ENCODE peak calls at places on chromosomes 3 and 15, in eight cellular contexts. U, R, X, O, J, P, M and E are unnamed samples.

GRCh38 chr15:78072080-78072892 is 5.2 kb downstream of the TBC1D2B start:
- DNase-seq in R (no peak), J (no peak), P (no peak), U (no peak), M (no peak), X (no peak), O (peak), E (no peak)

GRCh38 chr3:125302932-125303331 is 72.2 kb downstream of the ZNF148 start:
- DNase-seq in R (no peak), P (no peak), U (no peak), J (no peak), X (no peak), M (no peak), O (no peak), E (no peak)

GRCh38 chr15:41671656-41672636 is 11.7 kb downstream of the MGA start:
- DNase-seq in J (no peak), X (no peak), O (no peak), M (no peak), U (no peak), P (no peak), R (no peak), E (no peak)

GRCh38 chr3:42010530-42010929 is 48.6 kb upstream of the ULK4 start:
- DNase-seq in O (no peak), J (no peak), P (no peak), X (no peak), U (no peak), M (no peak), R (no peak), E (no peak)

GRCh38 chr15:34721802-34722795 is 32.7 kb downstream of the GJD2 start:
- DNase-seq in J (no peak), X (peak), P (peak), M (no peak), R (peak), U (no peak), O (peak), E (no peak)

GRCh38 chr15:25600751-25601150 is 161.9 kb upstream of the UBE3A start:
- DNase-seq in U (no peak), R (no peak), P (no peak), O (no peak), J (no peak), X (no peak), M (no peak), E (no peak)

GRCh38 chr3:46693897-46694235 is 387 bp upstream of the ALS2CL start:
- DNase-seq in J (no peak), U (peak), P (no peak), M (peak), X (no peak), R (no peak), O (no peak), E (no peak)

GRCh38 chr3:13085846-13086179 is 12.6 kb upstream of the IQSEC1 start:
- DNase-seq in U (no peak), O (no peak), P (no peak), J (no peak), R (no peak), M (no peak), X (no peak), E (no peak)

GRCh38 chr3:123064506-123064905 is 2.3 kb upstream of the PDIA5 start:
- DNase-seq in O (no peak), R (no peak), J (no peak), P (no peak), M (no peak), U (no peak), X (no peak), E (no peak)

GRCh38 chr3:38511546-38511945 is 15.4 kb downstream of the EXOG start:
- DNase-seq in O (no peak), P (no peak), R (no peak), X (no peak), U (no peak), M (no peak), J (no peak), E (no peak)